ENCODE peak calls at places on chromosomes 5 and 9, in nine cellular contexts. One of them, this sample, is unnamed.

GRCh38 chr5:104472811-104473210 is 910.2 kb upstream of the NUDT12 start:
- DNase-seq in adrenal gland: no peak
- DNase-seq in lower lobe of right lung: no peak
- DNase-seq in GM12865: no peak
- DNase-seq in fibroblast of lung: no peak
- DNase-seq in LNCaP clone FGC: no peak
- DNase-seq in cardiac muscle cell: no peak
- DNase-seq in BE2C: no peak
- DNase-seq in heart right ventricle: no peak
- DNase-seq in this sample: no peak

GRCh38 chr5:67089200-67089725 is 107.3 kb downstream of the CD180 start:
- DNase-seq in adrenal gland: no peak
- DNase-seq in cardiac muscle cell: no peak
- DNase-seq in lower lobe of right lung: no peak
- DNase-seq in heart right ventricle: no peak
- DNase-seq in GM12865: no peak
- DNase-seq in fibroblast of lung: peak; percentile 66
- DNase-seq in LNCaP clone FGC: no peak
- DNase-seq in BE2C: peak; percentile 69
- DNase-seq in this sample: no peak

GRCh38 chr5:143209881-143210395 is 193.5 kb downstream of the NR3C1 start:
- DNase-seq in BE2C: no peak
- DNase-seq in fibroblast of lung: no peak
- DNase-seq in lower lobe of right lung: no peak
- DNase-seq in adrenal gland: no peak
- DNase-seq in GM12865: no peak
- DNase-seq in LNCaP clone FGC: no peak
- DNase-seq in cardiac muscle cell: no peak
- DNase-seq in heart right ventricle: no peak
- DNase-seq in this sample: no peak

GRCh38 chr9:115694014-115694413 is 459.6 kb upstream of the PAPPA start:
- DNase-seq in GM12865: peak; percentile 3
- DNase-seq in BE2C: no peak
- DNase-seq in adrenal gland: no peak
- DNase-seq in cardiac muscle cell: peak; percentile 22
- DNase-seq in LNCaP clone FGC: no peak
- DNase-seq in fibroblast of lung: peak; percentile 85
- DNase-seq in heart right ventricle: no peak
- DNase-seq in lower lobe of right lung: no peak
- DNase-seq in this sample: peak; percentile 43

GRCh38 chr5:132099073-132099748 is 25.6 kb downstream of the CSF2 start:
- DNase-seq in BE2C: no peak
- DNase-seq in adrenal gland: no peak
- DNase-seq in LNCaP clone FGC: no peak
- DNase-seq in cardiac muscle cell: no peak
- DNase-seq in GM12865: peak; percentile 88
- DNase-seq in lower lobe of right lung: no peak
- DNase-seq in fibroblast of lung: no peak
- DNase-seq in heart right ventricle: no peak
- DNase-seq in this sample: no peak

GRCh38 chr5:38259062-38259857 is 901 bp downstream of the EGFLAM start:
- DNase-seq in cardiac muscle cell: peak; percentile 10
- DNase-seq in fibroblast of lung: no peak
- DNase-seq in lower lobe of right lung: no peak
- DNase-seq in adrenal gland: no peak
- DNase-seq in GM12865: no peak
- DNase-seq in BE2C: no peak
- DNase-seq in LNCaP clone FGC: no peak
- DNase-seq in heart right ventricle: no peak
- DNase-seq in this sample: no peak

GRCh38 chr9:90956026-90956810 is 154.6 kb downstream of the SYK start:
- DNase-seq in heart right ventricle: no peak
- DNase-seq in LNCaP clone FGC: no peak
- DNase-seq in GM12865: no peak
- DNase-seq in fibroblast of lung: peak; percentile 71
- DNase-seq in BE2C: no peak
- DNase-seq in adrenal gland: no peak
- DNase-seq in cardiac muscle cell: no peak
- DNase-seq in lower lobe of right lung: no peak
- DNase-seq in this sample: no peak

GRCh38 chr5:55850839-55851674 is at the start of gene IL31RA:
- DNase-seq in LNCaP clone FGC: no peak
- DNase-seq in adrenal gland: no peak
- DNase-seq in lower lobe of right lung: no peak
- DNase-seq in BE2C: no peak
- DNase-seq in fibroblast of lung: peak; percentile 91
- DNase-seq in GM12865: no peak
- DNase-seq in heart right ventricle: no peak
- DNase-seq in cardiac muscle cell: no peak
- DNase-seq in this sample: no peak

GRCh38 chr5:180802325-180803180 is at the start of gene MGAT1:
- DNase-seq in GM12865: peak; percentile 87
- DNase-seq in heart right ventricle: peak; percentile 91
- DNase-seq in BE2C: peak; percentile 91
- DNase-seq in LNCaP clone FGC: no peak
- DNase-seq in lower lobe of right lung: peak; percentile 92
- DNase-seq in cardiac muscle cell: peak; percentile 88
- DNase-seq in adrenal gland: peak; percentile 91
- DNase-seq in fibroblast of lung: peak; percentile 73
- DNase-seq in this sample: no peak
- H3K4me3 ChIP-seq in GM12865: peak within 1 kb of the TSS; percentile 87
- H3K4me3 ChIP-seq in heart right ventricle: peak within 1 kb of the TSS; percentile 89
- H3K4me3 ChIP-seq in BE2C: peak within 1 kb of the TSS; percentile 79
- H3K4me3 ChIP-seq in LNCaP clone FGC: peak within 1 kb of the TSS; percentile 75
- H3K4me3 ChIP-seq in lower lobe of right lung: peak within 1 kb of the TSS; percentile 99
- H3K4me3 ChIP-seq in cardiac muscle cell: peak within 1 kb of the TSS; percentile 91
- H3K4me3 ChIP-seq in adrenal gland: peak within 1 kb of the TSS; percentile 79
- H3K4me3 ChIP-seq in fibroblast of lung: peak within 1 kb of the TSS; percentile 88
- H3K4me3 ChIP-seq in this sample: peak within 1 kb of the TSS; percentile 97

DNA sequence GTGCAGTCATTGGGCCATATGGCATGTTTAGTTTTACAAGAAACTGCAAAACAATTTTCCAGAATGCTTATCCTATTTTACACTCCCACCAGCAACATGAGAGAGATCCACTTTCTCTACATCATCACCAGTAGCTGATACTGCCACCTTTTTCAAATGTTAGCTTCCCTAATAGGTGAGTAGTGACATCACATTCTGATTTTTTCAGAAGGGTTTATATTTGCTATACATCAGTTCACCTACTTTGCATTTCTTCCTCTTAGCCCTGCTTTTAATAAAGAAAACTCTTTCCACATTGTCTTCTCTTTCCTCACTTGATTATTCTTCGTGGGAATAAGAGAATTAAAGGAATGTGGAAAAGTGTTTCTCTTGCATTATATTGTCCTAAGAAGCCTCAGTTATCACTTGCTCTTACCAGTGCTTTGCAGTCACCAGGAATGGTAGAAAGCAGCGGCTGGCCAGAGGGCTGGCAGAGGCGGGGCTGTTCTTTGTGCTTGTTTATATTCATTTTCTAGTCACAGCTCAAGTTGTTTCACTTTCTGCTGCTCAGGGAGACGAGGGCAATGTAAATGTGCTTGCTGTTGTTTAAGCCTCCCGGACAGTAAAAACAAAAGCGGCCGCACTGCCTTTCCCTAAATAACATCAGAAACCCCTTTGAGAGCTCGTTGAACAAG is 164.8 kb downstream of the HSD17B3 start:
- DNase-seq in LNCaP clone FGC: peak; percentile 2
- DNase-seq in adrenal gland: no peak
- DNase-seq in fibroblast of lung: peak; percentile 55
- DNase-seq in BE2C: no peak
- DNase-seq in heart right ventricle: no peak
- DNase-seq in lower lobe of right lung: peak; percentile 64
- DNase-seq in cardiac muscle cell: no peak
- DNase-seq in GM12865: peak; percentile 88
- DNase-seq in this sample: no peak
- H3K4me3 ChIP-seq in LNCaP clone FGC: no peak overlapping the region
- H3K4me3 ChIP-seq in adrenal gland: no peak overlapping the region
- H3K4me3 ChIP-seq in fibroblast of lung: peak overlapping the region; percentile 12
- H3K4me3 ChIP-seq in BE2C: no peak overlapping the region
- H3K4me3 ChIP-seq in heart right ventricle: no peak overlapping the region
- H3K4me3 ChIP-seq in lower lobe of right lung: peak overlapping the region; percentile 14
- H3K4me3 ChIP-seq in cardiac muscle cell: no peak overlapping the region
- H3K4me3 ChIP-seq in GM12865: peak overlapping the region; percentile 30
- H3K4me3 ChIP-seq in this sample: no peak overlapping the region

DNA sequence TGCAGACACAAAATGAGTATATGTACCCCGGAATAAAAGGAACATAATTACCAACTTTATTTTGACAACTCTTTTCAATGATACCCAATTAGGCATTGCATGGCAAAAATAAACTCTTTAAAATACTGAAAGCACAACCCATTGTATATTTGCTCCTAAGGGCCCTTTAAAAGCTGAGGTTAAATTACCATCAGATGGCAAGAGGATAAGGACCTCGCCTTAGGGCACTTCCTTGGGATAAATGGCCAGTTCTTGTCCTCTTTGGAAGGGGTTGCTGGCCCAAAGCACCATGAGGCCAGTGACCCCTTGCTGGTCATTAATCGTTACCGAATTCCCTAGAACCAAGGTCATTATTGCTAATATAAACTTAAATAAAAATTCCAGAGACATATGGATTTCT is 46.0 kb downstream of the EBF1 start:
- DNase-seq in adrenal gland: no peak
- DNase-seq in LNCaP clone FGC: no peak
- DNase-seq in heart right ventricle: no peak
- DNase-seq in fibroblast of lung: no peak
- DNase-seq in cardiac muscle cell: no peak
- DNase-seq in GM12865: no peak
- DNase-seq in BE2C: no peak
- DNase-seq in lower lobe of right lung: no peak
- DNase-seq in this sample: no peak
- H3K4me3 ChIP-seq in adrenal gland: no peak overlapping the region
- H3K4me3 ChIP-seq in LNCaP clone FGC: no peak overlapping the region
- H3K4me3 ChIP-seq in heart right ventricle: no peak overlapping the region
- H3K4me3 ChIP-seq in fibroblast of lung: no peak overlapping the region
- H3K4me3 ChIP-seq in cardiac muscle cell: no peak overlapping the region
- H3K4me3 ChIP-seq in GM12865: no peak overlapping the region
- H3K4me3 ChIP-seq in BE2C: no peak overlapping the region
- H3K4me3 ChIP-seq in lower lobe of right lung: no peak overlapping the region
- H3K4me3 ChIP-seq in this sample: no peak overlapping the region

GRCh38 chr5:52665544-52665943 is 122.2 kb upstream of the ITGA1 start:
- DNase-seq in LNCaP clone FGC: no peak
- DNase-seq in BE2C: no peak
- DNase-seq in lower lobe of right lung: no peak
- DNase-seq in cardiac muscle cell: no peak
- DNase-seq in GM12865: no peak
- DNase-seq in fibroblast of lung: no peak
- DNase-seq in adrenal gland: peak; percentile 42
- DNase-seq in heart right ventricle: no peak
- DNase-seq in this sample: no peak
- H3K4me3 ChIP-seq in LNCaP clone FGC: no peak overlapping the region
- H3K4me3 ChIP-seq in BE2C: no peak overlapping the region
- H3K4me3 ChIP-seq in lower lobe of right lung: no peak overlapping the region
- H3K4me3 ChIP-seq in cardiac muscle cell: no peak overlapping the region
- H3K4me3 ChIP-seq in GM12865: no peak overlapping the region
- H3K4me3 ChIP-seq in fibroblast of lung: no peak overlapping the region
- H3K4me3 ChIP-seq in adrenal gland: no peak overlapping the region
- H3K4me3 ChIP-seq in heart right ventricle: no peak overlapping the region
- H3K4me3 ChIP-seq in this sample: no peak overlapping the region

GRCh38 chr5:141479776-141480175 is 4.0 kb downstream of the PCDHGC3 start:
- DNase-seq in fibroblast of lung: no peak
- DNase-seq in lower lobe of right lung: no peak
- DNase-seq in adrenal gland: no peak
- DNase-seq in GM12865: no peak
- DNase-seq in BE2C: no peak
- DNase-seq in cardiac muscle cell: no peak
- DNase-seq in heart right ventricle: no peak
- DNase-seq in LNCaP clone FGC: no peak
- DNase-seq in this sample: no peak
- H3K4me3 ChIP-seq in fibroblast of lung: no peak overlapping the region
- H3K4me3 ChIP-seq in lower lobe of right lung: peak overlapping the region; percentile 63
- H3K4me3 ChIP-seq in adrenal gland: no peak overlapping the region
- H3K4me3 ChIP-seq in GM12865: no peak overlapping the region
- H3K4me3 ChIP-seq in BE2C: no peak overlapping the region
- H3K4me3 ChIP-seq in cardiac muscle cell: no peak overlapping the region
- H3K4me3 ChIP-seq in heart right ventricle: peak overlapping the region; percentile 80
- H3K4me3 ChIP-seq in LNCaP clone FGC: no peak overlapping the region
- H3K4me3 ChIP-seq in this sample: no peak overlapping the region

GRCh38 chr5:32710859-32711692 is at the start of gene NPR3:
- DNase-seq in GM12865: no peak
- DNase-seq in LNCaP clone FGC: no peak
- DNase-seq in BE2C: no peak
- DNase-seq in adrenal gland: peak; percentile 37
- DNase-seq in lower lobe of right lung: no peak
- DNase-seq in fibroblast of lung: peak; percentile 57
- DNase-seq in heart right ventricle: peak; percentile 37
- DNase-seq in cardiac muscle cell: no peak
- DNase-seq in this sample: no peak

GRCh38 chr5:32713396-32714381 is 2.6 kb downstream of the NPR3 start:
- DNase-seq in adrenal gland: peak; percentile 34
- DNase-seq in heart right ventricle: peak; percentile 23
- DNase-seq in fibroblast of lung: peak; percentile 48
- DNase-seq in BE2C: no peak
- DNase-seq in lower lobe of right lung: peak; percentile 60
- DNase-seq in GM12865: no peak
- DNase-seq in cardiac muscle cell: peak; percentile 30
- DNase-seq in LNCaP clone FGC: no peak
- DNase-seq in this sample: no peak

GRCh38 chr5:32711693-32712462 is 757 bp downstream of the NPR3 start:
- DNase-seq in adrenal gland: peak; percentile 29
- DNase-seq in BE2C: no peak
- DNase-seq in fibroblast of lung: peak; percentile 59
- DNase-seq in lower lobe of right lung: peak; percentile 54
- DNase-seq in heart right ventricle: peak; percentile 41
- DNase-seq in cardiac muscle cell: no peak
- DNase-seq in GM12865: no peak
- DNase-seq in LNCaP clone FGC: no peak
- DNase-seq in this sample: no peak

GRCh38 chr5:32712463-32713395 is 1.6 kb downstream of the NPR3 start:
- DNase-seq in LNCaP clone FGC: no peak
- DNase-seq in cardiac muscle cell: no peak
- DNase-seq in fibroblast of lung: peak; percentile 51
- DNase-seq in BE2C: no peak
- DNase-seq in heart right ventricle: no peak
- DNase-seq in lower lobe of right lung: no peak
- DNase-seq in adrenal gland: no peak
- DNase-seq in GM12865: no peak
- DNase-seq in this sample: no peak

GRCh38 chr5:32714836-32715235 is 3.7 kb downstream of the NPR3 start:
- DNase-seq in GM12865: no peak
- DNase-seq in cardiac muscle cell: no peak
- DNase-seq in BE2C: no peak
- DNase-seq in fibroblast of lung: peak; percentile 55
- DNase-seq in lower lobe of right lung: no peak
- DNase-seq in adrenal gland: no peak
- DNase-seq in LNCaP clone FGC: no peak
- DNase-seq in heart right ventricle: no peak
- DNase-seq in this sample: no peak
- H3K4me3 ChIP-seq in GM12865: no peak overlapping the region
- H3K4me3 ChIP-seq in cardiac muscle cell: no peak overlapping the region
- H3K4me3 ChIP-seq in BE2C: no peak overlapping the region
- H3K4me3 ChIP-seq in fibroblast of lung: no peak overlapping the region
- H3K4me3 ChIP-seq in lower lobe of right lung: peak overlapping the region; percentile 74
- H3K4me3 ChIP-seq in adrenal gland: no peak overlapping the region
- H3K4me3 ChIP-seq in LNCaP clone FGC: no peak overlapping the region
- H3K4me3 ChIP-seq in heart right ventricle: peak overlapping the region; percentile 72
- H3K4me3 ChIP-seq in this sample: no peak overlapping the region

This sample was measured in iPS DF 6.9.